ENCODE peak calls at places on chromosomes 1 and 21, in six cellular contexts. V is ecto neural progenitor cell, Y is C1 segment of cervical spinal cord, F is H54, A is bronchial epithelial cell, M is Right ventricle myocardium inferior. E is an unnamed sample.
A peak's percentile ranks its signal among the peaks of the same experiment; 100 is the strongest.

GRCh38 chr1:230104395-230105244 is 37.6 kb downstream of the GALNT2 start:
- DNase-seq in V (no peak), Y (peak; percentile 38), F (peak; percentile 87), A (peak; percentile 100), M (peak; percentile 96), E (peak; percentile 60)

GRCh38 chr1:183070923-183071618 is 47.9 kb downstream of the LAMC1 start:
- DNase-seq in V (no peak), Y (no peak), F (peak; percentile 19), A (no peak), M (no peak), E (no peak)

GRCh38 chr1:97906567-97907228 is 14.1 kb downstream of the DPYD start:
- DNase-seq in V (no peak), Y (no peak), F (no peak), A (peak; percentile 73), M (peak; percentile 67), E (no peak)

GRCh38 chr21:45993210-45994085 is 11.9 kb downstream of the COL6A1 start:
- DNase-seq in V (peak; percentile 42), Y (no peak), F (no peak), A (no peak), M (peak; percentile 67), E (no peak)

GRCh38 chr1:67863637-67864036 is 30.4 kb upstream of the GNG12 start:
- DNase-seq in V (no peak), Y (no peak), F (no peak), A (no peak), M (no peak), E (peak; percentile 51)

GRCh38 chr1:58249729-58250586 is 296.6 kb downstream of the OMA1 start:
- DNase-seq in V (peak; percentile 81), Y (peak; percentile 10), F (no peak), A (peak; percentile 25), M (no peak), E (peak; percentile 57)

GRCh38 chr1:25615172-25615541 is 1.4 kb upstream of the MAN1C1 start:
- DNase-seq in V (no peak), Y (no peak), F (no peak), A (no peak), M (no peak), E (no peak)

GRCh38 chr1:245953876-245954660 is 553.0 kb downstream of the SMYD3 start:
- DNase-seq in V (no peak), Y (no peak), F (no peak), A (no peak), M (no peak), E (no peak)

GRCh38 chr1:18447509-18448220 is 33.1 kb upstream of the KLHDC7A start:
- DNase-seq in V (no peak), Y (no peak), F (no peak), A (no peak), M (no peak), E (no peak)

GRCh38 chr1:231037585-231038517 is 2.2 kb downstream of the FAM89A start:
- DNase-seq in V (no peak), Y (no peak), F (no peak), A (no peak), M (no peak), E (no peak)

GRCh38 chr1:201279313-201279712 is 4.0 kb upstream of the PKP1 start:
- DNase-seq in V (no peak), Y (no peak), F (no peak), A (no peak), M (no peak), E (peak; percentile 3)

GRCh38 chr1:1069061-1069710 is 4.9 kb downstream of the RNF223 start:
- DNase-seq in V (peak; percentile 95), Y (peak; percentile 10), F (no peak), A (peak; percentile 60), M (no peak), E (peak; percentile 62)

GRCh38 chr1:9294440-9294773 is 1.7 kb downstream of the SPSB1 start:
- DNase-seq in V (no peak), Y (no peak), F (no peak), A (peak; percentile 92), M (no peak), E (no peak)

GRCh38 chr21:32377991-32378390 is 14.8 kb downstream of the URB1 start:
- DNase-seq in V (no peak), Y (no peak), F (no peak), A (no peak), M (no peak), E (no peak)

GRCh38 chr1:206941766-206942418 is 4.4 kb downstream of the PIGR start:
- DNase-seq in V (no peak), Y (no peak), F (no peak), A (no peak), M (no peak), E (no peak)

GRCh38 chr1:226479432-226479831 is 69.1 kb upstream of the STUM start:
- DNase-seq in V (no peak), Y (no peak), F (no peak), A (peak; percentile 97), M (no peak), E (no peak)

GRCh38 chr1:15485534-15486091 is 9.7 kb downstream of the CELA2B start:
- DNase-seq in V (no peak), Y (no peak), F (no peak), A (no peak), M (no peak), E (no peak)

GRCh38 chr1:18761948-18762905 is 97.2 kb downstream of the TAS1R2 start:
- DNase-seq in V (no peak), Y (no peak), F (no peak), A (no peak), M (no peak), E (no peak)

GRCh38 chr1:241250465-241250864 is 106.5 kb downstream of the RGS7 start:
- DNase-seq in V (no peak), Y (no peak), F (no peak), A (peak; percentile 3), M (no peak), E (no peak)

GRCh38 chr1:223429313-223429731 is 36.1 kb downstream of the CCDC185 start:
- DNase-seq in V (no peak), Y (no peak), F (no peak), A (peak; percentile 95), M (no peak), E (peak; percentile 87)

GRCh38 chr1:229661022-229661877 is 35.2 kb downstream of the URB2 start:
- DNase-seq in V (peak; percentile 88), Y (peak; percentile 48), F (peak; percentile 77), A (peak; percentile 52), M (peak; percentile 89), E (peak; percentile 87)

GRCh38 chr1:43525995-43526394 is 4.7 kb upstream of the PTPRF start:
- DNase-seq in V (no peak), Y (no peak), F (peak; percentile 83), A (peak; percentile 69), M (peak; percentile 32), E (no peak)

GRCh38 chr1:116151739-116152576 is 40.8 kb downstream of the MAB21L3 start:
- DNase-seq in V (peak; percentile 87), Y (peak; percentile 72), F (peak; percentile 90), A (peak; percentile 50), M (peak; percentile 86), E (peak; percentile 67)